ENCODE peak calls at places on chromosomes 3 and 15, in nine cellular contexts. R is cardiac muscle cell; N is mesendoderm; O is HS-5; J is effector memory CD8-positive, alpha-beta T cell; Q is Peyer's patch; H is GM23248; V is neuronal stem cell; K is nephron progenitor cell. G is an unnamed sample.

GRCh38 chr3:142088522-142088921 is 60.8 kb downstream of the TFDP2 start:
- DNase-seq in O (peak; percentile 46), K (no peak), R (no peak), H (peak; percentile 37), Q (no peak), J (no peak), V (no peak), N (peak; percentile 50), G (no peak)

GRCh38 chr3:128867200-128868125 is 12.0 kb upstream of the ACAD9 start:
- DNase-seq in K (no peak), O (no peak), V (no peak), Q (no peak), N (no peak), R (no peak), H (no peak), J (no peak), G (no peak)

GRCh38 chr3:169272533-169272932 is 391.0 kb downstream of the MECOM start:
- DNase-seq in N (no peak), V (no peak), J (no peak), H (no peak), K (no peak), O (no peak), Q (no peak), R (no peak), G (no peak)

GRCh38 chr15:45747426-45747825 is 112.6 kb downstream of the SQOR start:
- DNase-seq in H (no peak), R (no peak), O (no peak), K (no peak), N (no peak), V (no peak), J (no peak), Q (no peak), G (no peak)

GRCh38 chr15:72535911-72536310 is 61.8 kb downstream of the ARIH1 start:
- DNase-seq in J (no peak), R (no peak), N (no peak), V (no peak), O (no peak), Q (no peak), K (no peak), H (peak; percentile 23), G (no peak)

GRCh38 chr15:81270781-81271491 is 53.0 kb downstream of the STARD5 start:
- DNase-seq in J (no peak), H (peak; percentile 62), N (no peak), O (no peak), R (no peak), V (peak; percentile 65), K (no peak), Q (no peak), G (no peak)

GRCh38 chr15:74200394-74200793 is 2.2 kb downstream of the STRA6 start:
- DNase-seq in H (peak; percentile 86), N (no peak), Q (peak; percentile 49), V (no peak), O (peak; percentile 29), J (no peak), R (no peak), K (no peak), G (no peak)

GRCh38 chr3:12965999-12966846 is 107.0 kb downstream of the IQSEC1 start:
- DNase-seq in H (peak; percentile 26), K (no peak), J (no peak), Q (no peak), O (no peak), R (no peak), N (no peak), V (no peak), G (no peak)

GRCh38 chr15:100343251-100343650 is 1.5 kb upstream of the ADAMTS17 start:
- DNase-seq in H (no peak), V (no peak), Q (no peak), O (no peak), R (no peak), N (no peak), K (no peak), J (no peak), G (no peak)

GRCh38 chr3:190533511-190534282 is 19.8 kb downstream of the IL1RAP start:
- DNase-seq in Q (peak; percentile 51), H (peak; percentile 97), J (no peak), R (no peak), V (no peak), K (no peak), N (no peak), O (peak; percentile 92), G (no peak)

GRCh38 chr3:2880357-2880756 is 229.8 kb downstream of the IL5RA start:
- DNase-seq in Q (no peak), H (no peak), R (no peak), O (no peak), K (no peak), J (no peak), V (no peak), N (peak; percentile 3), G (no peak)

GRCh38 chr15:82832601-82833209 is 23.3 kb downstream of the WHAMM start:
- DNase-seq in K (no peak), V (no peak), R (no peak), N (no peak), O (peak; percentile 86), J (no peak), Q (no peak), H (peak; percentile 95), G (no peak)

GRCh38 chr15:27669641-27670040 is 429.5 kb downstream of the OCA2 start:
- DNase-seq in N (no peak), H (no peak), R (no peak), J (no peak), V (no peak), O (no peak), K (no peak), Q (no peak), G (no peak)

GRCh38 chr3:105907790-105908189 is 39.0 kb upstream of the CBLB start:
- DNase-seq in J (no peak), N (no peak), H (peak; percentile 32), Q (no peak), K (no peak), V (no peak), R (no peak), O (no peak), G (no peak)

GRCh38 chr3:66441124-66441523 is 59.7 kb downstream of the LRIG1 start:
- DNase-seq in R (no peak), H (peak; percentile 71), K (no peak), J (no peak), Q (no peak), V (no peak), N (peak; percentile 93), O (peak; percentile 50), G (no peak)

GRCh38 chr3:133386876-133387275 is 13.0 kb upstream of the BFSP2 start:
- DNase-seq in Q (no peak), H (no peak), R (no peak), V (no peak), K (no peak), J (no peak), O (no peak), N (no peak), G (no peak)

GRCh38 chr3:194185225-194185624 is 49.3 kb downstream of the HES1 start:
- DNase-seq in K (no peak), O (no peak), Q (no peak), N (no peak), V (no peak), R (no peak), H (no peak), J (no peak), G (no peak)

GRCh38 chr15:52085289-52085688 is 27.3 kb downstream of the BCL2L10 start:
- DNase-seq in R (no peak), N (no peak), V (no peak), K (no peak), J (no peak), O (no peak), H (no peak), Q (no peak), G (no peak)

GRCh38 chr15:52172869-52173268 is 18.3 kb downstream of the GNB5 start:
- DNase-seq in N (no peak), K (no peak), J (no peak), H (no peak), Q (no peak), O (no peak), R (no peak), V (no peak), G (no peak)

GRCh38 chr15:40054056-40054745 is 15.2 kb upstream of the SRP14 start:
- DNase-seq in H (peak; percentile 77), J (no peak), N (no peak), V (no peak), Q (peak; percentile 58), O (no peak), R (no peak), K (no peak), G (no peak)

GRCh38 chr3:87033205-87033604 is 42.3 kb upstream of the VGLL3 start:
- DNase-seq in R (no peak), O (no peak), K (no peak), H (peak; percentile 12), Q (no peak), J (no peak), N (no peak), V (no peak), G (no peak)

GRCh38 chr15:90037961-90038633 is 37.0 kb downstream of the ZNF710 start:
- DNase-seq in R (no peak), O (no peak), Q (peak; percentile 44), J (peak; percentile 31), K (no peak), H (peak; percentile 62), V (no peak), N (no peak), G (peak; percentile 81)

GRCh38 chr15:97235285-97235985 is 725.1 kb upstream of the ARRDC4 start:
- DNase-seq in V (peak; percentile 66), O (peak; percentile 8), K (peak; percentile 74), J (no peak), Q (peak; percentile 80), H (peak; percentile 71), R (peak; percentile 75), N (peak; percentile 63), G (peak; percentile 1)

GRCh38 chr15:80798911-80799310 is 19.7 kb downstream of the CEMIP start:
- DNase-seq in O (no peak), H (no peak), V (no peak), N (no peak), K (no peak), R (no peak), Q (no peak), J (no peak), G (no peak)

GRCh38 chr15:33125883-33126535 is 68.5 kb downstream of the FMN1 start:
- DNase-seq in R (no peak), V (no peak), O (no peak), J (no peak), H (no peak), Q (no peak), K (no peak), N (peak; percentile 83), G (peak; percentile 14)

GRCh38 chr3:105827959-105828358 is 40.9 kb downstream of the CBLB start:
- DNase-seq in O (peak; percentile 53), N (peak; percentile 94), K (no peak), V (no peak), H (peak; percentile 90), Q (peak; percentile 62), J (no peak), R (no peak), G (no peak)

GRCh38 chr15:26051771-26052685 is 188.9 kb upstream of the ATP10A start:
- DNase-seq in N (no peak), H (peak; percentile 72), K (no peak), Q (no peak), J (no peak), O (no peak), R (no peak), V (no peak), G (no peak)

GRCh38 chr15:31473384-31474058 is 146.9 kb downstream of the KLF13 start:
- DNase-seq in H (no peak), Q (peak; percentile 41), K (no peak), J (no peak), V (no peak), N (no peak), R (no peak), O (no peak), G (no peak)

GRCh38 chr3:105801397-105801796 is 67.4 kb downstream of the CBLB start:
- DNase-seq in Q (no peak), V (no peak), R (no peak), K (no peak), O (no peak), N (no peak), H (peak; percentile 42), J (no peak), G (peak; percentile 16)

GRCh38 chr3:67109651-67110204 is 111.6 kb downstream of the KBTBD8 start:
- DNase-seq in V (peak; percentile 40), N (peak; percentile 72), R (peak; percentile 59), O (peak; percentile 62), Q (no peak), K (no peak), J (no peak), H (peak; percentile 82), G (no peak)

G was measured in CD4-positive, alpha-beta memory T cell.